ENCODE peak calls at places on chromosome 6, in ten cellular contexts. One of them, this sample, is unnamed.

GRCh38 chr6:89215391-89215790 is 1.8 kb downstream of the GABRR1 start:
- DNase-seq in K562: no peak
- DNase-seq in transverse colon: no peak
- DNase-seq in H9: no peak
- DNase-seq in tibial nerve: no peak
- DNase-seq in PC-9: no peak
- DNase-seq in psoas muscle: no peak
- DNase-seq in IMR-90: no peak
- DNase-seq in adipocyte: no peak
- DNase-seq in lower lobe of right lung: no peak
- DNase-seq in this sample: no peak

GRCh38 chr6:12036766-12037165 is 24.7 kb downstream of the HIVEP1 start:
- DNase-seq in PC-9: no peak
- DNase-seq in adipocyte: no peak
- DNase-seq in IMR-90: no peak
- DNase-seq in transverse colon: no peak
- DNase-seq in lower lobe of right lung: no peak
- DNase-seq in K562: no peak
- DNase-seq in psoas muscle: no peak
- DNase-seq in tibial nerve: no peak
- DNase-seq in H9: no peak
- DNase-seq in this sample: no peak

GRCh38 chr6:4466260-4466659 is 309.9 kb upstream of the CDYL start:
- DNase-seq in K562: no peak
- DNase-seq in transverse colon: peak; percentile 12
- DNase-seq in psoas muscle: no peak
- DNase-seq in lower lobe of right lung: peak; percentile 59
- DNase-seq in tibial nerve: no peak
- DNase-seq in H9: no peak
- DNase-seq in IMR-90: peak; percentile 68
- DNase-seq in adipocyte: peak; percentile 42
- DNase-seq in PC-9: no peak
- DNase-seq in this sample: no peak

GRCh38 chr6:6085928-6086668 is 79.4 kb upstream of the NRN1 start:
- DNase-seq in tibial nerve: no peak
- DNase-seq in adipocyte: no peak
- DNase-seq in transverse colon: no peak
- DNase-seq in H9: no peak
- DNase-seq in lower lobe of right lung: no peak
- DNase-seq in psoas muscle: no peak
- DNase-seq in K562: no peak
- DNase-seq in IMR-90: no peak
- DNase-seq in PC-9: no peak
- DNase-seq in this sample: no peak

GRCh38 chr6:66376021-66376420 is 669.0 kb upstream of the EYS start:
- DNase-seq in K562: no peak
- DNase-seq in adipocyte: peak; percentile 28
- DNase-seq in lower lobe of right lung: no peak
- DNase-seq in psoas muscle: no peak
- DNase-seq in H9: no peak
- DNase-seq in PC-9: no peak
- DNase-seq in IMR-90: no peak
- DNase-seq in tibial nerve: no peak
- DNase-seq in transverse colon: no peak
- DNase-seq in this sample: no peak

GRCh38 chr6:138285800-138286199 is 67.5 kb upstream of the PBOV1 start:
- DNase-seq in IMR-90: no peak
- DNase-seq in transverse colon: no peak
- DNase-seq in PC-9: no peak
- DNase-seq in adipocyte: no peak
- DNase-seq in tibial nerve: no peak
- DNase-seq in lower lobe of right lung: no peak
- DNase-seq in psoas muscle: no peak
- DNase-seq in H9: no peak
- DNase-seq in K562: no peak
- DNase-seq in this sample: no peak

GRCh38 chr6:89970072-89970471 is 75.8 kb downstream of the GJA10 start:
- DNase-seq in H9: no peak
- DNase-seq in tibial nerve: no peak
- DNase-seq in IMR-90: no peak
- DNase-seq in K562: no peak
- DNase-seq in PC-9: no peak
- DNase-seq in transverse colon: no peak
- DNase-seq in adipocyte: no peak
- DNase-seq in lower lobe of right lung: no peak
- DNase-seq in psoas muscle: no peak
- DNase-seq in this sample: no peak

GRCh38 chr6:68859233-68859632 is 224.2 kb downstream of the ADGRB3 start:
- DNase-seq in transverse colon: no peak
- DNase-seq in tibial nerve: no peak
- DNase-seq in H9: no peak
- DNase-seq in K562: no peak
- DNase-seq in adipocyte: no peak
- DNase-seq in lower lobe of right lung: no peak
- DNase-seq in IMR-90: no peak
- DNase-seq in PC-9: no peak
- DNase-seq in psoas muscle: no peak
- DNase-seq in this sample: no peak

GRCh38 chr6:6546318-6547110 is 42.0 kb upstream of the LY86 start:
- DNase-seq in H9: peak; percentile 73
- DNase-seq in IMR-90: peak; percentile 1
- DNase-seq in adipocyte: peak; percentile 19
- DNase-seq in PC-9: peak; percentile 5
- DNase-seq in lower lobe of right lung: peak; percentile 65
- DNase-seq in transverse colon: peak; percentile 14
- DNase-seq in K562: no peak
- DNase-seq in psoas muscle: peak; percentile 68
- DNase-seq in tibial nerve: peak; percentile 23
- DNase-seq in this sample: no peak

GRCh38 chr6:11700118-11700718 is 78.4 kb downstream of the ADTRP start:
- DNase-seq in psoas muscle: no peak
- DNase-seq in K562: peak; percentile 55
- DNase-seq in adipocyte: peak; percentile 89
- DNase-seq in lower lobe of right lung: no peak
- DNase-seq in PC-9: no peak
- DNase-seq in tibial nerve: no peak
- DNase-seq in H9: no peak
- DNase-seq in IMR-90: peak; percentile 73
- DNase-seq in transverse colon: no peak
- DNase-seq in this sample: no peak

GRCh38 chr6:88402909-88403308 is 236.8 kb upstream of the CNR1 start:
- DNase-seq in adipocyte: no peak
- DNase-seq in H9: no peak
- DNase-seq in psoas muscle: no peak
- DNase-seq in PC-9: no peak
- DNase-seq in lower lobe of right lung: no peak
- DNase-seq in transverse colon: no peak
- DNase-seq in tibial nerve: no peak
- DNase-seq in K562: no peak
- DNase-seq in IMR-90: no peak
- DNase-seq in this sample: no peak

GRCh38 chr6:111737065-111737521 is 131.4 kb upstream of the TRAF3IP2 start:
- DNase-seq in tibial nerve: no peak
- DNase-seq in PC-9: peak; percentile 3
- DNase-seq in psoas muscle: no peak
- DNase-seq in H9: no peak
- DNase-seq in lower lobe of right lung: no peak
- DNase-seq in K562: no peak
- DNase-seq in adipocyte: peak; percentile 25
- DNase-seq in IMR-90: peak; percentile 70
- DNase-seq in transverse colon: no peak
- DNase-seq in this sample: no peak

GRCh38 chr6:88709819-88710246 is 253.6 kb downstream of the RNGTT start:
- DNase-seq in PC-9: no peak
- DNase-seq in K562: no peak
- DNase-seq in tibial nerve: no peak
- DNase-seq in lower lobe of right lung: no peak
- DNase-seq in psoas muscle: no peak
- DNase-seq in transverse colon: peak; percentile 27
- DNase-seq in H9: no peak
- DNase-seq in adipocyte: no peak
- DNase-seq in IMR-90: no peak
- DNase-seq in this sample: no peak

GRCh38 chr6:108732101-108732870 is 115.9 kb upstream of the ARMC2 start:
- DNase-seq in PC-9: peak; percentile 96
- DNase-seq in H9: peak; percentile 43
- DNase-seq in K562: no peak
- DNase-seq in transverse colon: peak; percentile 67
- DNase-seq in psoas muscle: no peak
- DNase-seq in lower lobe of right lung: no peak
- DNase-seq in IMR-90: peak; percentile 46
- DNase-seq in tibial nerve: no peak
- DNase-seq in adipocyte: no peak
- DNase-seq in this sample: no peak

GRCh38 chr6:109962271-109962670 is 15.8 kb upstream of the GPR6 start:
- DNase-seq in PC-9: peak; percentile 4
- DNase-seq in adipocyte: no peak
- DNase-seq in H9: no peak
- DNase-seq in lower lobe of right lung: no peak
- DNase-seq in IMR-90: no peak
- DNase-seq in tibial nerve: no peak
- DNase-seq in psoas muscle: no peak
- DNase-seq in transverse colon: no peak
- DNase-seq in K562: no peak
- DNase-seq in this sample: no peak

GRCh38 chr6:116410945-116411623 is 40.3 kb downstream of the DSE start:
- DNase-seq in tibial nerve: no peak
- DNase-seq in IMR-90: peak; percentile 74
- DNase-seq in psoas muscle: peak; percentile 68
- DNase-seq in transverse colon: no peak
- DNase-seq in lower lobe of right lung: no peak
- DNase-seq in PC-9: no peak
- DNase-seq in adipocyte: peak; percentile 64
- DNase-seq in K562: no peak
- DNase-seq in H9: no peak
- DNase-seq in this sample: no peak

GRCh38 chr6:62775427-62776022 is 435.7 kb upstream of the FKBP1C start:
- DNase-seq in PC-9: no peak
- DNase-seq in psoas muscle: no peak
- DNase-seq in tibial nerve: no peak
- DNase-seq in lower lobe of right lung: no peak
- DNase-seq in H9: no peak
- DNase-seq in transverse colon: no peak
- DNase-seq in adipocyte: peak; percentile 14
- DNase-seq in K562: no peak
- DNase-seq in IMR-90: no peak
- DNase-seq in this sample: no peak

GRCh38 chr6:141550471-141550870 is 582.3 kb upstream of the GJE1 start:
- DNase-seq in lower lobe of right lung: no peak
- DNase-seq in K562: no peak
- DNase-seq in H9: no peak
- DNase-seq in transverse colon: no peak
- DNase-seq in psoas muscle: no peak
- DNase-seq in tibial nerve: no peak
- DNase-seq in adipocyte: no peak
- DNase-seq in IMR-90: peak; percentile 29
- DNase-seq in PC-9: no peak
- DNase-seq in this sample: no peak

DNA sequence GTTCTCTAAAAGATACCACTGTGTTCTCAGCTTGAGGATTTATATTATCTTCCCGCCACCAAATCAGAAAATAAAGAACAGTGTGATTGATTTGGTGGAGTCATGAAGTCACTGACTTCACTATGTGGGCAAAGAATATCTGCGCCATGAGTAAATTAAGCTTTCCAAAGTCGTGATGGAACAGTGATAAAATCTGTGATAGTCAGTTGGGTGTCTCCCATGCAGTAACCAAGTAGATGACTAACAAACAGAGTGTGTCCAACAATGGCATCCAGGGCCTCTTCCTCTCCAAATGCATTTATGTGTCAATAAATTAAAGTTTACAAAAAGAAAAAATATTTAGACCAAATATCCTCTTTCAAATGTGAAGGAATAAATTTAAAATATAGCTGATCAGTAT is 87.0 kb upstream of the DST start:
- DNase-seq in lower lobe of right lung: no peak
- DNase-seq in psoas muscle: no peak
- DNase-seq in PC-9: no peak
- DNase-seq in adipocyte: peak; percentile 48
- DNase-seq in IMR-90: peak; percentile 72
- DNase-seq in tibial nerve: no peak
- DNase-seq in H9: no peak
- DNase-seq in K562: no peak
- DNase-seq in transverse colon: no peak
- DNase-seq in this sample: no peak
- H3K4me1 ChIP-seq in lower lobe of right lung: peaks cover 7% of the 10 kb centered on the region
- H3K4me1 ChIP-seq in psoas muscle: peaks cover 44% of the 10 kb centered on the region
- H3K4me1 ChIP-seq in PC-9: peaks cover 69% of the 10 kb centered on the region
- H3K4me1 ChIP-seq in adipocyte: peaks cover 67% of the 10 kb centered on the region
- H3K4me1 ChIP-seq in IMR-90: peaks cover 20% of the 10 kb centered on the region
- H3K4me1 ChIP-seq in tibial nerve: no peaks in the 10 kb centered on the region
- H3K4me1 ChIP-seq in H9: peaks cover 12% of the 10 kb centered on the region
- H3K4me1 ChIP-seq in K562: no peaks in the 10 kb centered on the region
- H3K4me1 ChIP-seq in transverse colon: peaks cover 41% of the 10 kb centered on the region
- H3K4me1 ChIP-seq in this sample: no peaks in the 10 kb centered on the region

DNA sequence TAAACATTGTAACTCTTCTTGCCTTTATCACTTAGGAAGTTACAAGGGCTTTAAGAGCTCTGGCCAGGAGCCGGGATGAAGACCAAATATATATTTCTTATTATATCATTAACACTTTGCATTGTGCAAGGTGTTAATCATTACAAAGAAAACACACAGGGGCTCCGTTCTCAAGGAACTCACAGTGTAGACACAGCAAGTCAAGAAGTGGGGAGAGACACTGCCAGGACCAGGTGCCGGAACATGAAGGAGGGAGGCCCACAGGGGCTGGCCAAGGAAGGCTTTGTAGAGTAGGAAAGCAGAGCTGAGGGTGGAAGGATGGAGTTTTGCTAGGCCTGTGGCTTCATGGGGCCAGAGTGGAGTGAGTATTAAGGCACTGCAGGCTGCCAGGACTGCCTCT is 17.5 kb downstream of the ITPR3 start:
- DNase-seq in lower lobe of right lung: peak; percentile 73
- DNase-seq in K562: no peak
- DNase-seq in IMR-90: no peak
- DNase-seq in PC-9: no peak
- DNase-seq in tibial nerve: no peak
- DNase-seq in H9: peak; percentile 23
- DNase-seq in adipocyte: no peak
- DNase-seq in psoas muscle: no peak
- DNase-seq in transverse colon: no peak
- DNase-seq in this sample: no peak
- H3K4me1 ChIP-seq in lower lobe of right lung: peaks cover 35% of the 10 kb centered on the region
- H3K4me1 ChIP-seq in K562: peaks cover 5% of the 10 kb centered on the region
- H3K4me1 ChIP-seq in IMR-90: peaks cover 7% of the 10 kb centered on the region
- H3K4me1 ChIP-seq in PC-9: peaks cover 7% of the 10 kb centered on the region
- H3K4me1 ChIP-seq in tibial nerve: no peaks in the 10 kb centered on the region
- H3K4me1 ChIP-seq in H9: peaks cover 2% of the 10 kb centered on the region
- H3K4me1 ChIP-seq in adipocyte: peaks cover 4% of the 10 kb centered on the region
- H3K4me1 ChIP-seq in psoas muscle: peaks cover 10% of the 10 kb centered on the region
- H3K4me1 ChIP-seq in transverse colon: peaks cover 20% of the 10 kb centered on the region
- H3K4me1 ChIP-seq in this sample: peaks cover 13% of the 10 kb centered on the region

GRCh38 chr6:105344971-105345370 is 57.9 kb downstream of the PREP start:
- DNase-seq in IMR-90: no peak
- DNase-seq in transverse colon: no peak
- DNase-seq in lower lobe of right lung: no peak
- DNase-seq in PC-9: no peak
- DNase-seq in K562: no peak
- DNase-seq in tibial nerve: no peak
- DNase-seq in psoas muscle: no peak
- DNase-seq in H9: no peak
- DNase-seq in adipocyte: no peak
- DNase-seq in this sample: no peak
- H3K4me1 ChIP-seq in IMR-90: peaks cover 4% of the 10 kb centered on the region
- H3K4me1 ChIP-seq in transverse colon: no peaks in the 10 kb centered on the region
- H3K4me1 ChIP-seq in lower lobe of right lung: peaks cover 16% of the 10 kb centered on the region
- H3K4me1 ChIP-seq in PC-9: no peaks in the 10 kb centered on the region
- H3K4me1 ChIP-seq in K562: no peaks in the 10 kb centered on the region
- H3K4me1 ChIP-seq in tibial nerve: no peaks in the 10 kb centered on the region
- H3K4me1 ChIP-seq in psoas muscle: peaks cover 23% of the 10 kb centered on the region
- H3K4me1 ChIP-seq in H9: no peaks in the 10 kb centered on the region
- H3K4me1 ChIP-seq in adipocyte: peaks cover 7% of the 10 kb centered on the region
- H3K4me1 ChIP-seq in this sample: peaks cover 18% of the 10 kb centered on the region

GRCh38 chr6:118894425-118895240 is 681 bp downstream of the ASF1A start:
- DNase-seq in adipocyte: peak; percentile 86
- DNase-seq in psoas muscle: peak; percentile 87
- DNase-seq in H9: peak; percentile 48
- DNase-seq in K562: peak; percentile 70
- DNase-seq in transverse colon: peak; percentile 64
- DNase-seq in PC-9: peak; percentile 58
- DNase-seq in tibial nerve: peak; percentile 21
- DNase-seq in lower lobe of right lung: peak; percentile 76
- DNase-seq in IMR-90: peak; percentile 66
- DNase-seq in this sample: peak; percentile 79
- H3K4me1 ChIP-seq in adipocyte: peaks cover 21% of the 10 kb centered on the region
- H3K4me1 ChIP-seq in psoas muscle: peaks cover 18% of the 10 kb centered on the region
- H3K4me1 ChIP-seq in H9: peaks cover 3% of the 10 kb centered on the region
- H3K4me1 ChIP-seq in K562: peaks cover 43% of the 10 kb centered on the region
- H3K4me1 ChIP-seq in transverse colon: peaks cover 22% of the 10 kb centered on the region
- H3K4me1 ChIP-seq in PC-9: peaks cover 37% of the 10 kb centered on the region
- H3K4me1 ChIP-seq in tibial nerve: no peaks in the 10 kb centered on the region
- H3K4me1 ChIP-seq in lower lobe of right lung: peaks cover 64% of the 10 kb centered on the region
- H3K4me1 ChIP-seq in IMR-90: peaks cover 2% of the 10 kb centered on the region
- H3K4me1 ChIP-seq in this sample: no peaks in the 10 kb centered on the region

This sample was measured in sigmoid colon.